ENCODE peak calls at places on chromosomes 12 and 14, in four cellular contexts. One of them, this sample, is unnamed.

GRCh38 chr14:30528119-30528518 is 30.8 kb upstream of the G2E3 start:
- DNase-seq in HCT116: no peak
- DNase-seq in T-helper 1 cell: no peak
- DNase-seq in IMR-90: no peak
- DNase-seq in this sample: no peak

GRCh38 chr12:59389968-59390576 is 205.8 kb upstream of the SLC16A7 start:
- DNase-seq in HCT116: no peak
- DNase-seq in T-helper 1 cell: no peak
- DNase-seq in IMR-90: no peak
- DNase-seq in this sample: no peak

GRCh38 chr12:18899678-18900317 is 161.9 kb downstream of the CAPZA3 start:
- DNase-seq in HCT116: no peak
- DNase-seq in IMR-90: no peak
- DNase-seq in T-helper 1 cell: no peak
- DNase-seq in this sample: no peak

GRCh38 chr12:16221776-16222175 is 55.7 kb downstream of the SLC15A5 start:
- DNase-seq in T-helper 1 cell: no peak
- DNase-seq in IMR-90: no peak
- DNase-seq in HCT116: no peak
- DNase-seq in this sample: no peak

GRCh38 chr12:12653922-12654321 is 42.1 kb downstream of the GPR19 start:
- DNase-seq in T-helper 1 cell: no peak
- DNase-seq in HCT116: no peak
- DNase-seq in IMR-90: no peak
- DNase-seq in this sample: no peak

GRCh38 chr14:65131176-65131765 is 29.0 kb upstream of the MAX start:
- DNase-seq in HCT116: peak
- DNase-seq in IMR-90: peak
- DNase-seq in T-helper 1 cell: no peak
- DNase-seq in this sample: no peak

GRCh38 chr12:66119229-66119869 is 11.2 kb downstream of the LLPH start:
- DNase-seq in IMR-90: peak
- DNase-seq in HCT116: no peak
- DNase-seq in T-helper 1 cell: no peak
- DNase-seq in this sample: no peak

GRCh38 chr14:24293525-24293924 is 6.1 kb downstream of the DHRS1 start:
- DNase-seq in IMR-90: no peak
- DNase-seq in HCT116: no peak
- DNase-seq in T-helper 1 cell: no peak
- DNase-seq in this sample: no peak

GRCh38 chr12:105278043-105278697 is 42.2 kb upstream of the APPL2 start:
- DNase-seq in IMR-90: peak
- DNase-seq in T-helper 1 cell: no peak
- DNase-seq in HCT116: no peak
- DNase-seq in this sample: no peak

GRCh38 chr12:115251727-115252126 is 567.8 kb upstream of the TBX3 start:
- DNase-seq in HCT116: no peak
- DNase-seq in T-helper 1 cell: no peak
- DNase-seq in IMR-90: no peak
- DNase-seq in this sample: no peak

GRCh38 chr14:105927094-105927475 is 400.7 kb downstream of the TMEM121 start:
- DNase-seq in T-helper 1 cell: peak
- DNase-seq in HCT116: no peak
- DNase-seq in IMR-90: no peak
- DNase-seq in this sample: no peak

GRCh38 chr14:67221248-67221981 is 19.8 kb upstream of the PALS1 start:
- DNase-seq in T-helper 1 cell: no peak
- DNase-seq in HCT116: peak
- DNase-seq in IMR-90: peak
- DNase-seq in this sample: no peak

GRCh38 chr12:100871335-100871734 is 76.8 kb downstream of the ANO4 start:
- DNase-seq in HCT116: no peak
- DNase-seq in T-helper 1 cell: no peak
- DNase-seq in IMR-90: no peak
- DNase-seq in this sample: no peak

GRCh38 chr12:62131153-62131552 is 129.1 kb upstream of the USP15 start:
- DNase-seq in HCT116: no peak
- DNase-seq in IMR-90: no peak
- DNase-seq in T-helper 1 cell: no peak
- DNase-seq in this sample: no peak

GRCh38 chr14:105314287-105315185 is at the start of gene PACS2:
- DNase-seq in IMR-90: peak
- DNase-seq in T-helper 1 cell: peak
- DNase-seq in HCT116: peak
- DNase-seq in this sample: no peak

GRCh38 chr14:73293782-73294781 is 56.8 kb downstream of the PAPLN start:
- DNase-seq in T-helper 1 cell: no peak
- DNase-seq in HCT116: no peak
- DNase-seq in IMR-90: no peak
- DNase-seq in this sample: no peak

GRCh38 chr14:101463566-101464171 is 97.6 kb upstream of the DIO3 start:
- DNase-seq in IMR-90: no peak
- DNase-seq in T-helper 1 cell: no peak
- DNase-seq in HCT116: no peak
- DNase-seq in this sample: no peak

GRCh38 chr14:90538716-90539495 is 142.1 kb downstream of the CALM1 start:
- DNase-seq in HCT116: no peak
- DNase-seq in T-helper 1 cell: no peak
- DNase-seq in IMR-90: no peak
- DNase-seq in this sample: no peak

GRCh38 chr14:85974602-85975001 is 444.7 kb downstream of the FLRT2 start:
- DNase-seq in HCT116: no peak
- DNase-seq in T-helper 1 cell: no peak
- DNase-seq in IMR-90: no peak
- DNase-seq in this sample: no peak

GRCh38 chr12:7101047-7101693 is 7.8 kb downstream of the C1RL start:
- DNase-seq in T-helper 1 cell: no peak
- DNase-seq in HCT116: no peak
- DNase-seq in IMR-90: peak
- DNase-seq in this sample: no peak

GRCh38 chr14:63713765-63714164 is 14.1 kb downstream of the SGPP1 start:
- DNase-seq in HCT116: peak
- DNase-seq in IMR-90: peak
- DNase-seq in T-helper 1 cell: no peak
- DNase-seq in this sample: no peak

GRCh38 chr12:28190321-28191017 is at the start of gene CCDC91:
- DNase-seq in IMR-90: peak
- DNase-seq in HCT116: peak
- DNase-seq in T-helper 1 cell: peak
- DNase-seq in this sample: peak

GRCh38 chr14:92460916-92461579 is 52.5 kb upstream of the RIN3 start:
- DNase-seq in T-helper 1 cell: peak
- DNase-seq in IMR-90: peak
- DNase-seq in HCT116: no peak
- DNase-seq in this sample: no peak

GRCh38 chr14:103057372-103058208 is at the start of gene CDC42BPB:
- DNase-seq in HCT116: peak
- DNase-seq in T-helper 1 cell: peak
- DNase-seq in IMR-90: peak
- DNase-seq in this sample: no peak

GRCh38 chr12:117441751-117442150 is 80.3 kb upstream of the NOS1 start:
- DNase-seq in T-helper 1 cell: no peak
- DNase-seq in HCT116: no peak
- DNase-seq in IMR-90: no peak
- DNase-seq in this sample: no peak

GRCh38 chr14:22536853-22537338 is 52.1 kb downstream of the DAD1 start:
- DNase-seq in T-helper 1 cell: peak
- DNase-seq in HCT116: peak
- DNase-seq in IMR-90: peak
- DNase-seq in this sample: peak

GRCh38 chr12:83074495-83074894 is 387.8 kb downstream of the TMTC2 start:
- DNase-seq in IMR-90: no peak
- DNase-seq in T-helper 1 cell: no peak
- DNase-seq in HCT116: no peak
- DNase-seq in this sample: no peak

GRCh38 chr12:3137268-3137761 is 60.1 kb downstream of the TSPAN9 start:
- DNase-seq in T-helper 1 cell: no peak
- DNase-seq in IMR-90: peak
- DNase-seq in HCT116: no peak
- DNase-seq in this sample: no peak

GRCh38 chr12:51744235-51744634 is 104.3 kb downstream of the FIGNL2 start:
- DNase-seq in IMR-90: peak
- DNase-seq in HCT116: no peak
- DNase-seq in T-helper 1 cell: no peak
- DNase-seq in this sample: no peak

GRCh38 chr12:34046570-34046969 is 24.3 kb downstream of the ALG10 start:
- DNase-seq in T-helper 1 cell: no peak
- DNase-seq in HCT116: no peak
- DNase-seq in IMR-90: no peak
- DNase-seq in this sample: no peak

GRCh38 chr14:95614335-95614734 is 71.9 kb upstream of the TCL1B start:
- DNase-seq in IMR-90: no peak
- DNase-seq in T-helper 1 cell: no peak
- DNase-seq in HCT116: no peak
- DNase-seq in this sample: no peak

GRCh38 chr14:82806426-82806825 is 1272.8 kb upstream of the SEL1L start:
- DNase-seq in T-helper 1 cell: no peak
- DNase-seq in HCT116: no peak
- DNase-seq in IMR-90: no peak
- DNase-seq in this sample: no peak

GRCh38 chr14:94341654-94342333 is 18.7 kb upstream of the SERPINA6 start:
- DNase-seq in HCT116: no peak
- DNase-seq in IMR-90: no peak
- DNase-seq in T-helper 1 cell: no peak
- DNase-seq in this sample: no peak

GRCh38 chr14:39229222-39229543 is 4.5 kb upstream of the MIA2 start:
- DNase-seq in IMR-90: peak
- DNase-seq in T-helper 1 cell: peak
- DNase-seq in HCT116: no peak
- DNase-seq in this sample: no peak

GRCh38 chr12:42426733-42427132 is 100.8 kb downstream of the PPHLN1 start:
- DNase-seq in T-helper 1 cell: peak
- DNase-seq in HCT116: peak
- DNase-seq in IMR-90: peak
- DNase-seq in this sample: no peak

GRCh38 chr14:101405171-101405883 is 156.0 kb upstream of the DIO3 start:
- DNase-seq in IMR-90: peak
- DNase-seq in HCT116: no peak
- DNase-seq in T-helper 1 cell: no peak
- DNase-seq in this sample: no peak

GRCh38 chr14:64279719-64280668 is 14.2 kb downstream of the ESR2 start:
- DNase-seq in T-helper 1 cell: peak
- DNase-seq in HCT116: no peak
- DNase-seq in IMR-90: peak
- DNase-seq in this sample: no peak

GRCh38 chr12:126480396-126480795 is 1415.2 kb downstream of the AACS start:
- DNase-seq in T-helper 1 cell: no peak
- DNase-seq in HCT116: no peak
- DNase-seq in IMR-90: no peak
- DNase-seq in this sample: no peak

GRCh38 chr12:6171409-6172015 is 28.7 kb upstream of the CD9 start:
- DNase-seq in T-helper 1 cell: no peak
- DNase-seq in IMR-90: no peak
- DNase-seq in HCT116: no peak
- DNase-seq in this sample: no peak

GRCh38 chr12:132318618-132319033 is 10.8 kb downstream of the GALNT9 start:
- DNase-seq in HCT116: no peak
- DNase-seq in T-helper 1 cell: no peak
- DNase-seq in IMR-90: no peak
- DNase-seq in this sample: no peak